ENCODE peak calls at places on chromosomes 12 and 14, in five cellular contexts. One of them, this sample, is unnamed.

GRCh38 chr12:23950775-23951391 is 1.4 kb upstream of the SOX5 start:
- DNase-seq in left ventricle myocardium inferior: no peak
- DNase-seq in lower lobe of right lung: no peak
- DNase-seq in heart left ventricle: no peak
- DNase-seq in hepatocyte: peak
- DNase-seq in this sample: no peak

GRCh38 chr12:75825686-75826085 is 205.9 kb downstream of the PHLDA1 start:
- DNase-seq in heart left ventricle: no peak
- DNase-seq in hepatocyte: no peak
- DNase-seq in left ventricle myocardium inferior: no peak
- DNase-seq in lower lobe of right lung: no peak
- DNase-seq in this sample: no peak

GRCh38 chr14:84592770-84593169 is 937.2 kb upstream of the FLRT2 start:
- DNase-seq in lower lobe of right lung: no peak
- DNase-seq in left ventricle myocardium inferior: no peak
- DNase-seq in hepatocyte: peak
- DNase-seq in heart left ventricle: no peak
- DNase-seq in this sample: no peak

GRCh38 chr12:11765817-11766794 is 116.6 kb downstream of the ETV6 start:
- DNase-seq in left ventricle myocardium inferior: no peak
- DNase-seq in lower lobe of right lung: peak
- DNase-seq in hepatocyte: no peak
- DNase-seq in heart left ventricle: peak
- DNase-seq in this sample: peak

GRCh38 chr14:63795532-63795931 is 57.3 kb upstream of the SYNE2 start:
- DNase-seq in left ventricle myocardium inferior: no peak
- DNase-seq in hepatocyte: no peak
- DNase-seq in heart left ventricle: no peak
- DNase-seq in lower lobe of right lung: no peak
- DNase-seq in this sample: no peak

GRCh38 chr12:123801573-123802178 is 39.6 kb downstream of the DNAH10 start:
- DNase-seq in hepatocyte: peak
- DNase-seq in lower lobe of right lung: no peak
- DNase-seq in left ventricle myocardium inferior: no peak
- DNase-seq in heart left ventricle: no peak
- DNase-seq in this sample: peak

GRCh38 chr14:52888159-52888558 is 62.7 kb downstream of the FERMT2 start:
- DNase-seq in heart left ventricle: no peak
- DNase-seq in hepatocyte: no peak
- DNase-seq in left ventricle myocardium inferior: no peak
- DNase-seq in lower lobe of right lung: no peak
- DNase-seq in this sample: no peak

GRCh38 chr12:45543887-45544286 is 185.6 kb upstream of the ARID2 start:
- DNase-seq in heart left ventricle: peak
- DNase-seq in lower lobe of right lung: no peak
- DNase-seq in hepatocyte: peak
- DNase-seq in left ventricle myocardium inferior: no peak
- DNase-seq in this sample: peak

GRCh38 chr14:56534656-56535055 is 44.9 kb upstream of the TMEM260 start:
- DNase-seq in heart left ventricle: no peak
- DNase-seq in hepatocyte: no peak
- DNase-seq in left ventricle myocardium inferior: no peak
- DNase-seq in lower lobe of right lung: no peak
- DNase-seq in this sample: no peak

GRCh38 chr14:66476964-66477363 is 9.2 kb upstream of the CCDC196 start:
- DNase-seq in hepatocyte: no peak
- DNase-seq in left ventricle myocardium inferior: no peak
- DNase-seq in heart left ventricle: no peak
- DNase-seq in lower lobe of right lung: no peak
- DNase-seq in this sample: no peak

GRCh38 chr12:20120296-20120695 is 248.0 kb upstream of the PDE3A start:
- DNase-seq in heart left ventricle: no peak
- DNase-seq in hepatocyte: no peak
- DNase-seq in lower lobe of right lung: no peak
- DNase-seq in left ventricle myocardium inferior: no peak
- DNase-seq in this sample: no peak

GRCh38 chr14:24576766-24577165 is 716 bp upstream of the CTSG start:
- DNase-seq in heart left ventricle: no peak
- DNase-seq in hepatocyte: no peak
- DNase-seq in lower lobe of right lung: no peak
- DNase-seq in left ventricle myocardium inferior: no peak
- DNase-seq in this sample: no peak

GRCh38 chr12:58529114-58529665 is 391.1 kb downstream of the LRIG3 start:
- DNase-seq in heart left ventricle: no peak
- DNase-seq in left ventricle myocardium inferior: no peak
- DNase-seq in hepatocyte: no peak
- DNase-seq in lower lobe of right lung: no peak
- DNase-seq in this sample: no peak

GRCh38 chr12:31736472-31736871 is 7.7 kb upstream of the AMN1 start:
- DNase-seq in lower lobe of right lung: no peak
- DNase-seq in hepatocyte: peak
- DNase-seq in heart left ventricle: no peak
- DNase-seq in left ventricle myocardium inferior: no peak
- DNase-seq in this sample: peak

GRCh38 chr12:104456950-104457745 is 400 bp downstream of the CHST11 start:
- DNase-seq in heart left ventricle: peak
- DNase-seq in hepatocyte: peak
- DNase-seq in lower lobe of right lung: peak
- DNase-seq in left ventricle myocardium inferior: peak
- DNase-seq in this sample: peak

GRCh38 chr14:54173782-54174181 is 217.2 kb upstream of the BMP4 start:
- DNase-seq in heart left ventricle: no peak
- DNase-seq in lower lobe of right lung: no peak
- DNase-seq in hepatocyte: peak
- DNase-seq in left ventricle myocardium inferior: no peak
- DNase-seq in this sample: no peak

GRCh38 chr12:105922670-105923102 is 216.1 kb downstream of the NUAK1 start:
- DNase-seq in heart left ventricle: no peak
- DNase-seq in lower lobe of right lung: no peak
- DNase-seq in left ventricle myocardium inferior: no peak
- DNase-seq in hepatocyte: no peak
- DNase-seq in this sample: peak

GRCh38 chr14:52254086-52254485 is 13.4 kb upstream of the PTGDR start:
- DNase-seq in left ventricle myocardium inferior: no peak
- DNase-seq in heart left ventricle: no peak
- DNase-seq in hepatocyte: no peak
- DNase-seq in lower lobe of right lung: no peak
- DNase-seq in this sample: no peak

GRCh38 chr12:95815635-95816212 is 25.2 kb upstream of the NTN4 start:
- DNase-seq in hepatocyte: peak
- DNase-seq in lower lobe of right lung: no peak
- DNase-seq in heart left ventricle: no peak
- DNase-seq in left ventricle myocardium inferior: no peak
- DNase-seq in this sample: no peak

GRCh38 chr12:115233891-115234543 is 550.0 kb upstream of the TBX3 start:
- DNase-seq in left ventricle myocardium inferior: no peak
- DNase-seq in hepatocyte: no peak
- DNase-seq in lower lobe of right lung: no peak
- DNase-seq in heart left ventricle: no peak
- DNase-seq in this sample: no peak

GRCh38 chr12:121495746-121496145 is 85.1 kb downstream of the KDM2B start:
- DNase-seq in lower lobe of right lung: no peak
- DNase-seq in hepatocyte: no peak
- DNase-seq in left ventricle myocardium inferior: no peak
- DNase-seq in heart left ventricle: no peak
- DNase-seq in this sample: peak

GRCh38 chr14:33782923-33783322 is 168.0 kb downstream of the EGLN3 start:
- DNase-seq in heart left ventricle: no peak
- DNase-seq in hepatocyte: no peak
- DNase-seq in left ventricle myocardium inferior: no peak
- DNase-seq in lower lobe of right lung: no peak
- DNase-seq in this sample: no peak

GRCh38 chr12:15474766-15475165 is 152.5 kb downstream of the PTPRO start:
- DNase-seq in lower lobe of right lung: no peak
- DNase-seq in hepatocyte: no peak
- DNase-seq in left ventricle myocardium inferior: no peak
- DNase-seq in heart left ventricle: no peak
- DNase-seq in this sample: no peak

GRCh38 chr12:64737539-64737938 is 21.7 kb downstream of the GNS start:
- DNase-seq in left ventricle myocardium inferior: no peak
- DNase-seq in lower lobe of right lung: no peak
- DNase-seq in heart left ventricle: no peak
- DNase-seq in hepatocyte: no peak
- DNase-seq in this sample: no peak

GRCh38 chr12:44038411-44038810 is 202.5 kb downstream of the TMEM117 start:
- DNase-seq in heart left ventricle: no peak
- DNase-seq in left ventricle myocardium inferior: no peak
- DNase-seq in hepatocyte: no peak
- DNase-seq in lower lobe of right lung: no peak
- DNase-seq in this sample: no peak

GRCh38 chr12:46557539-46558373 is 185.2 kb upstream of the SLC38A2 start:
- DNase-seq in heart left ventricle: no peak
- DNase-seq in left ventricle myocardium inferior: no peak
- DNase-seq in lower lobe of right lung: no peak
- DNase-seq in hepatocyte: no peak
- DNase-seq in this sample: no peak

GRCh38 chr12:49208146-49208545 is 19.3 kb upstream of the TUBA1A start:
- DNase-seq in lower lobe of right lung: no peak
- DNase-seq in hepatocyte: no peak
- DNase-seq in left ventricle myocardium inferior: no peak
- DNase-seq in heart left ventricle: no peak
- DNase-seq in this sample: peak
- TF ChIP-seq CTCF in lower lobe of right lung: no peak
- TF ChIP-seq CTCF in hepatocyte: no peak
- TF ChIP-seq CTCF in left ventricle myocardium inferior: no peak
- TF ChIP-seq CTCF in heart left ventricle: no peak
- TF ChIP-seq CTCF in this sample: no peak

GRCh38 chr14:103408491-103409155 is 23.4 kb downstream of the MARK3 start:
- DNase-seq in heart left ventricle: no peak
- DNase-seq in lower lobe of right lung: no peak
- DNase-seq in hepatocyte: peak
- DNase-seq in left ventricle myocardium inferior: no peak
- DNase-seq in this sample: no peak
- H3K27ac ChIP-seq in heart left ventricle: peak
- H3K27ac ChIP-seq in lower lobe of right lung: peak
- H3K27ac ChIP-seq in hepatocyte: peak
- H3K27ac ChIP-seq in left ventricle myocardium inferior: peak
- H3K27ac ChIP-seq in this sample: peak

GRCh38 chr14:22870811-22871199 is 735 bp upstream of the LRP10 start:
- DNase-seq in lower lobe of right lung: no peak
- DNase-seq in heart left ventricle: no peak
- DNase-seq in left ventricle myocardium inferior: no peak
- DNase-seq in hepatocyte: no peak
- DNase-seq in this sample: peak
- H3K4me3 ChIP-seq in lower lobe of right lung: peak
- H3K4me3 ChIP-seq in heart left ventricle: peak
- H3K4me3 ChIP-seq in left ventricle myocardium inferior: peak
- H3K4me3 ChIP-seq in hepatocyte: peak
- H3K4me3 ChIP-seq in this sample: peak

GRCh38 chr12:67413577-67413976 is 144.4 kb downstream of the CAND1 start:
- DNase-seq in heart left ventricle: no peak
- DNase-seq in hepatocyte: no peak
- DNase-seq in left ventricle myocardium inferior: no peak
- DNase-seq in lower lobe of right lung: no peak
- DNase-seq in this sample: no peak
- TF ChIP-seq CTCF in heart left ventricle: no peak
- TF ChIP-seq CTCF in hepatocyte: no peak
- TF ChIP-seq CTCF in left ventricle myocardium inferior: no peak
- TF ChIP-seq CTCF in lower lobe of right lung: no peak
- TF ChIP-seq CTCF in this sample: no peak

DNA sequence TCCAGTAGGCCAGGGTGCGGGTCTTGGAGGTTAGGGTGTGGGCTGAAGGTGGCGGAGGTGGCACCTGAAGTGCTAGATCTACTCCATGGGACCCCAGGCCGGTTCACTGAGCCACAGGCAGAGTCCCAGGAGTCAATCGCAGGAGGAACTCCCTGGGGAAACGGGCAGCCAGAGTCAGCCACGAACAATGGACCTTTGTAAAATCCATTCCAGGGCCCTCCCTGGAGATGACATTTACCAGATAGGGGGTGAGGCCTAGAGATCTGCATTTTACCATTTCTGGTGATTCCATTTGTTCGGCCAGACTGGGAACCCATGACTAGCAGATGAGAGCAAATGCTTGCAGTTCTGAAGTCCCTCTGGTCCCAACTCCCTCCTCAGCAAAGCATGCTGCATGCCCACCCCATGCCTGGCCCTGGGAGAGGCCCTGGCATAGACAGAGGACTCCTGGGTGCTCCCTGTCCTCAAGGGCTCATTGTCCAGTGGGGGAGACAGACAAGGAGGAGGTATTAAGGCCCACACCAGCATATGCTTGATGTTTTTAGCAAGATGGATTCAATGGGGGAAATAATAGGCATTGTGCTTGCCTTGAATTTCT is 115.5 kb downstream of the EML1 start:
- DNase-seq in lower lobe of right lung: no peak
- DNase-seq in hepatocyte: no peak
- DNase-seq in left ventricle myocardium inferior: no peak
- DNase-seq in heart left ventricle: no peak
- DNase-seq in this sample: no peak
- H3K27ac ChIP-seq in lower lobe of right lung: no peak
- H3K27ac ChIP-seq in hepatocyte: peak
- H3K27ac ChIP-seq in left ventricle myocardium inferior: no peak
- H3K27ac ChIP-seq in heart left ventricle: no peak
- H3K27ac ChIP-seq in this sample: no peak

GRCh38 chr12:118874698-118875548 is 106.4 kb upstream of the SRRM4 start:
- DNase-seq in heart left ventricle: no peak
- DNase-seq in hepatocyte: no peak
- DNase-seq in lower lobe of right lung: no peak
- DNase-seq in left ventricle myocardium inferior: no peak
- DNase-seq in this sample: no peak
- H3K4me3 ChIP-seq in heart left ventricle: no peak
- H3K4me3 ChIP-seq in hepatocyte: no peak
- H3K4me3 ChIP-seq in lower lobe of right lung: no peak
- H3K4me3 ChIP-seq in left ventricle myocardium inferior: no peak
- H3K4me3 ChIP-seq in this sample: no peak

GRCh38 chr12:1591543-1591942 is 2.8 kb downstream of the FBXL14 start:
- DNase-seq in hepatocyte: no peak
- DNase-seq in left ventricle myocardium inferior: no peak
- DNase-seq in lower lobe of right lung: no peak
- DNase-seq in heart left ventricle: no peak
- DNase-seq in this sample: no peak

GRCh38 chr12:1590083-1590979 is 4.0 kb downstream of the FBXL14 start:
- DNase-seq in hepatocyte: no peak
- DNase-seq in heart left ventricle: no peak
- DNase-seq in lower lobe of right lung: no peak
- DNase-seq in left ventricle myocardium inferior: no peak
- DNase-seq in this sample: peak

GRCh38 chr12:1593232-1594044 is 943 bp downstream of the FBXL14 start:
- DNase-seq in heart left ventricle: peak
- DNase-seq in left ventricle myocardium inferior: peak
- DNase-seq in hepatocyte: peak
- DNase-seq in lower lobe of right lung: peak
- DNase-seq in this sample: peak

GRCh38 chr12:1592444-1593231 is 1.7 kb downstream of the FBXL14 start:
- DNase-seq in lower lobe of right lung: peak
- DNase-seq in hepatocyte: peak
- DNase-seq in heart left ventricle: peak
- DNase-seq in left ventricle myocardium inferior: no peak
- DNase-seq in this sample: peak

DNA sequence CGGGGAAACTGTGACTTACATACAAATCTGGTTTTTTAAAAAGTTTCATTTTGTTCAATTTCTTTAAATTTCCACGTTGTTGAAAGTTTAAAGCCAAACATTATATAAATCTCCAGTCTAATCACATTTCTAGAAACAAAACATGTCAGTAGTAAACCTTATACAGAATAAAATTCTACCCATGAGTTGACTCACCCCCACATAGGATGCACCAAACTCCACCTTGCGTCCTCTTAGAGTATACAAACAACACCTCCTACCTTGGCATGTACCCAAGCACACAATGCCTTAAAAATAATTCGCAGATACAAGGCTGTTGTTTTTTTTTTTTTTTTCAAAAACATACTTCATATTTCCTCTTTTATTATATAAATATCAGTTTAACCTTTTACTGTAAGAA is 3.4 kb downstream of the FBXL14 start:
- DNase-seq in lower lobe of right lung: no peak
- DNase-seq in left ventricle myocardium inferior: no peak
- DNase-seq in hepatocyte: peak
- DNase-seq in heart left ventricle: no peak
- DNase-seq in this sample: peak
- TF ChIP-seq CTCF in lower lobe of right lung: no peak
- TF ChIP-seq CTCF in left ventricle myocardium inferior: peak
- TF ChIP-seq CTCF in hepatocyte: no peak
- TF ChIP-seq CTCF in heart left ventricle: no peak
- TF ChIP-seq CTCF in this sample: no peak